ENCODE peak calls at places on chromosomes 6 and 20, in five cellular contexts. D is HEK293T, N is WTC11, M is K562, S is HepG2. F is an unnamed sample.

GRCh38 chr6:49336514-49337131 is 126.4 kb downstream of the MMUT start:
- DNase-seq in D (no peak), N (no peak), S (no peak), M (no peak), F (no peak)

GRCh38 chr6:15322781-15323536 is 77.1 kb downstream of the JARID2 start:
- DNase-seq in S (no peak), M (no peak), N (no peak), D (no peak), F (peak; percentile 16)

GRCh38 chr20:19832875-19833274 is 74.8 kb downstream of the RIN2 start:
- DNase-seq in M (no peak), D (no peak), S (no peak), N (no peak), F (no peak)

GRCh38 chr6:96537726-96538125 is 16.1 kb downstream of the UFL1 start:
- DNase-seq in S (no peak), N (no peak), M (no peak), D (no peak), F (no peak)

GRCh38 chr20:50321797-50322480 is 131.3 kb downstream of the CEBPB start:
- DNase-seq in N (no peak), D (no peak), S (no peak), M (no peak), F (no peak)

GRCh38 chr20:50199703-50200102 is 9.1 kb downstream of the CEBPB start:
- DNase-seq in D (no peak), S (no peak), N (no peak), M (no peak), F (no peak)

GRCh38 chr20:63321148-63321831 is 28.3 kb downstream of the COL20A1 start:
- DNase-seq in S (no peak), M (no peak), D (no peak), N (no peak), F (no peak)

GRCh38 chr20:9989066-9989724 is 45.6 kb upstream of the ANKEF1 start:
- DNase-seq in N (no peak), S (no peak), M (no peak), D (no peak), F (no peak)

GRCh38 chr20:23995905-23996666 is 7.5 kb upstream of the GGTLC1 start:
- DNase-seq in S (peak; percentile 50), D (peak; percentile 23), M (peak; percentile 35), N (no peak), F (peak; percentile 7)

GRCh38 chr6:127893541-127893940 is 7.3 kb downstream of the THEMIS start:
- DNase-seq in N (no peak), D (no peak), S (no peak), M (no peak), F (no peak)

GRCh38 chr6:40888456-40888990 is 150.5 kb downstream of the UNC5CL start:
- DNase-seq in D (no peak), N (no peak), S (no peak), M (no peak), F (no peak)

GRCh38 chr6:6724319-6725119 is 136.0 kb downstream of the LY86 start:
- DNase-seq in D (peak; percentile 62), S (peak; percentile 51), N (peak; percentile 76), M (peak; percentile 60), F (peak; percentile 58)

GRCh38 chr20:48813930-48814546 is 13.8 kb downstream of the PREX1 start:
- DNase-seq in N (no peak), S (no peak), M (no peak), D (no peak), F (no peak)

GRCh38 chr20:48814633-48815032 is 13.2 kb downstream of the PREX1 start:
- DNase-seq in M (no peak), D (no peak), S (no peak), N (no peak), F (no peak)

GRCh38 chr20:48812600-48813445 is 15.0 kb downstream of the PREX1 start:
- DNase-seq in D (no peak), N (no peak), S (no peak), M (no peak), F (no peak)

GRCh38 chr20:48815537-48815936 is 12.3 kb downstream of the PREX1 start:
- DNase-seq in D (no peak), M (no peak), S (no peak), N (no peak), F (no peak)

GRCh38 chr20:48813446-48813747 is 14.4 kb downstream of the PREX1 start:
- DNase-seq in S (no peak), M (no peak), D (no peak), N (no peak), F (no peak)
- TF ChIP-seq SP1 in S (no peak), M (no peak), D (no peak), N (no peak), F (no peak)

GRCh38 chr6:87968435-87969278 is 79.0 kb upstream of the SPACA1 start:
- DNase-seq in M (no peak), S (no peak), D (peak; percentile 16), N (peak; percentile 27), F (no peak)
- TF ChIP-seq SP1 in M (no peak), S (no peak), D (no peak), N (no peak), F (no peak)

DNA sequence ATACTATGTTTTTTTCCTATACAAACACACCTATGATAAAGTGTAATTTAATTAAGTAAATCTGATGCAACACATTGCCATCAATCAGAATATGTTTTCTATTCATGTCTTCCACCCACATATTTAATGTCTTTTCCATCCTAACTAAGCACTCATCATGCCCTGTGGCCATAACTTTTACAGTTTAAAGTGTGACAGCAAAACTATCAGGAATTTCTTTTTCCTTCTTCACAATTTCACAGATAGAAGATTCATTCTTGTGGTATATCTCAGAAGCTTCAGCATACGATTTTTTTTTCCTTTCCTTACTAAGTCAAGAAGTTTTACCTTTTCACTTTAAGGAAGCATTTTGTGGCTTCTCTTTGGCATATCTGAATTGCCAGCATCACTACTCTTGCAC is 7.0 kb upstream of the BEND6 start:
- DNase-seq in S (no peak), D (no peak), M (no peak), N (no peak), F (no peak)
- TF ChIP-seq SP1 in S (no peak), D (no peak), M (no peak), N (no peak), F (no peak)

GRCh38 chr6:21538186-21538798 is 55.3 kb upstream of the SOX4 start:
- DNase-seq in N (no peak), M (no peak), D (no peak), S (peak; percentile 64), F (no peak)
- TF ChIP-seq SP1 in N (no peak), M (no peak), D (no peak), S (no peak), F (no peak)

F was measured in HCT116.